ENCODE peak calls at places on chromosomes 13 and 19, in ten cellular contexts. One of them, this sample, is unnamed.

GRCh38 chr13:110140099-110140498 is 166.9 kb downstream of the COL4A1 start:
- DNase-seq in HEK293T: no peak
- DNase-seq in cardiac fibroblast: no peak
- DNase-seq in stimulated activated CD4-positive, alpha-beta T cell treated with anti-CD3 and anti-CD28 coated beads, Interleukin-1b, Interleukin-23, amount 100 ng/mL, for 24 hours: no peak
- DNase-seq in stromal cell of bone marrow: no peak
- DNase-seq in A673: no peak
- DNase-seq in hippocampal formation: no peak
- DNase-seq in uterus: no peak
- DNase-seq in stomach: no peak
- DNase-seq in Ammon's horn: no peak
- DNase-seq in this sample: no peak

GRCh38 chr19:279656-280055 is 11.5 kb downstream of the PLPP2 start:
- DNase-seq in HEK293T: no peak
- DNase-seq in cardiac fibroblast: no peak
- DNase-seq in stimulated activated CD4-positive, alpha-beta T cell treated with anti-CD3 and anti-CD28 coated beads, Interleukin-1b, Interleukin-23, amount 100 ng/mL, for 24 hours: no peak
- DNase-seq in stromal cell of bone marrow: no peak
- DNase-seq in A673: no peak
- DNase-seq in hippocampal formation: no peak
- DNase-seq in uterus: no peak
- DNase-seq in stomach: no peak
- DNase-seq in Ammon's horn: no peak
- DNase-seq in this sample: no peak

GRCh38 chr13:73598021-73598712 is 536.0 kb downstream of the KLF12 start:
- DNase-seq in HEK293T: no peak
- DNase-seq in cardiac fibroblast: peak; percentile 7
- DNase-seq in stimulated activated CD4-positive, alpha-beta T cell treated with anti-CD3 and anti-CD28 coated beads, Interleukin-1b, Interleukin-23, amount 100 ng/mL, for 24 hours: no peak
- DNase-seq in stromal cell of bone marrow: no peak
- DNase-seq in A673: no peak
- DNase-seq in hippocampal formation: no peak
- DNase-seq in uterus: no peak
- DNase-seq in stomach: no peak
- DNase-seq in Ammon's horn: no peak
- DNase-seq in this sample: peak; percentile 41

GRCh38 chr19:15129856-15130580 is 22.8 kb downstream of the SYDE1 start:
- DNase-seq in HEK293T: no peak
- DNase-seq in cardiac fibroblast: no peak
- DNase-seq in stimulated activated CD4-positive, alpha-beta T cell treated with anti-CD3 and anti-CD28 coated beads, Interleukin-1b, Interleukin-23, amount 100 ng/mL, for 24 hours: peak; percentile 13
- DNase-seq in stromal cell of bone marrow: no peak
- DNase-seq in A673: no peak
- DNase-seq in hippocampal formation: no peak
- DNase-seq in uterus: no peak
- DNase-seq in stomach: no peak
- DNase-seq in Ammon's horn: no peak
- DNase-seq in this sample: no peak

GRCh38 chr13:24274452-24274971 is 34.9 kb upstream of the C1QTNF9 start:
- DNase-seq in HEK293T: no peak
- DNase-seq in cardiac fibroblast: peak; percentile 38
- DNase-seq in stimulated activated CD4-positive, alpha-beta T cell treated with anti-CD3 and anti-CD28 coated beads, Interleukin-1b, Interleukin-23, amount 100 ng/mL, for 24 hours: peak; percentile 51
- DNase-seq in stromal cell of bone marrow: no peak
- DNase-seq in A673: peak; percentile 54
- DNase-seq in hippocampal formation: no peak
- DNase-seq in uterus: no peak
- DNase-seq in stomach: peak; percentile 40
- DNase-seq in Ammon's horn: peak; percentile 69
- DNase-seq in this sample: no peak

GRCh38 chr13:23510979-23511735 is 59.1 kb upstream of the TNFRSF19 start:
- DNase-seq in HEK293T: peak; percentile 11
- DNase-seq in cardiac fibroblast: peak; percentile 43
- DNase-seq in stimulated activated CD4-positive, alpha-beta T cell treated with anti-CD3 and anti-CD28 coated beads, Interleukin-1b, Interleukin-23, amount 100 ng/mL, for 24 hours: no peak
- DNase-seq in stromal cell of bone marrow: no peak
- DNase-seq in A673: peak; percentile 51
- DNase-seq in hippocampal formation: no peak
- DNase-seq in uterus: no peak
- DNase-seq in stomach: no peak
- DNase-seq in Ammon's horn: peak; percentile 9
- DNase-seq in this sample: peak; percentile 52

GRCh38 chr13:80469841-80470378 is 129.0 kb upstream of the SPRY2 start:
- DNase-seq in HEK293T: no peak
- DNase-seq in cardiac fibroblast: peak; percentile 97
- DNase-seq in stimulated activated CD4-positive, alpha-beta T cell treated with anti-CD3 and anti-CD28 coated beads, Interleukin-1b, Interleukin-23, amount 100 ng/mL, for 24 hours: no peak
- DNase-seq in stromal cell of bone marrow: peak; percentile 57
- DNase-seq in A673: peak; percentile 71
- DNase-seq in hippocampal formation: peak; percentile 25
- DNase-seq in uterus: peak; percentile 86
- DNase-seq in stomach: no peak
- DNase-seq in Ammon's horn: peak; percentile 24
- DNase-seq in this sample: peak; percentile 65

GRCh38 chr13:89733686-89734085 is 1613.8 kb upstream of the MIR17HG start:
- DNase-seq in HEK293T: no peak
- DNase-seq in cardiac fibroblast: no peak
- DNase-seq in stimulated activated CD4-positive, alpha-beta T cell treated with anti-CD3 and anti-CD28 coated beads, Interleukin-1b, Interleukin-23, amount 100 ng/mL, for 24 hours: no peak
- DNase-seq in stromal cell of bone marrow: no peak
- DNase-seq in A673: no peak
- DNase-seq in hippocampal formation: no peak
- DNase-seq in uterus: no peak
- DNase-seq in stomach: no peak
- DNase-seq in Ammon's horn: no peak
- DNase-seq in this sample: no peak

GRCh38 chr13:79522583-79522982 is 41.6 kb downstream of the NDFIP2 start:
- DNase-seq in HEK293T: no peak
- DNase-seq in cardiac fibroblast: peak; percentile 59
- DNase-seq in stimulated activated CD4-positive, alpha-beta T cell treated with anti-CD3 and anti-CD28 coated beads, Interleukin-1b, Interleukin-23, amount 100 ng/mL, for 24 hours: no peak
- DNase-seq in stromal cell of bone marrow: peak; percentile 48
- DNase-seq in A673: no peak
- DNase-seq in hippocampal formation: no peak
- DNase-seq in uterus: no peak
- DNase-seq in stomach: no peak
- DNase-seq in Ammon's horn: no peak
- DNase-seq in this sample: no peak

GRCh38 chr13:103299079-103299478 is 232.9 kb upstream of the SLC10A2 start:
- DNase-seq in HEK293T: no peak
- DNase-seq in cardiac fibroblast: no peak
- DNase-seq in stimulated activated CD4-positive, alpha-beta T cell treated with anti-CD3 and anti-CD28 coated beads, Interleukin-1b, Interleukin-23, amount 100 ng/mL, for 24 hours: no peak
- DNase-seq in stromal cell of bone marrow: no peak
- DNase-seq in A673: no peak
- DNase-seq in hippocampal formation: no peak
- DNase-seq in uterus: no peak
- DNase-seq in stomach: no peak
- DNase-seq in Ammon's horn: no peak
- DNase-seq in this sample: no peak

GRCh38 chr13:45464141-45464686 is 525 bp upstream of the COG3 start:
- DNase-seq in HEK293T: no peak
- DNase-seq in cardiac fibroblast: no peak
- DNase-seq in stimulated activated CD4-positive, alpha-beta T cell treated with anti-CD3 and anti-CD28 coated beads, Interleukin-1b, Interleukin-23, amount 100 ng/mL, for 24 hours: no peak
- DNase-seq in stromal cell of bone marrow: no peak
- DNase-seq in A673: no peak
- DNase-seq in hippocampal formation: no peak
- DNase-seq in uterus: peak; percentile 19
- DNase-seq in stomach: no peak
- DNase-seq in Ammon's horn: no peak
- DNase-seq in this sample: no peak

GRCh38 chr19:7904074-7905020 is 670 bp downstream of the MAP2K7 start:
- DNase-seq in HEK293T: no peak
- DNase-seq in cardiac fibroblast: no peak
- DNase-seq in stimulated activated CD4-positive, alpha-beta T cell treated with anti-CD3 and anti-CD28 coated beads, Interleukin-1b, Interleukin-23, amount 100 ng/mL, for 24 hours: no peak
- DNase-seq in stromal cell of bone marrow: no peak
- DNase-seq in A673: no peak
- DNase-seq in hippocampal formation: no peak
- DNase-seq in uterus: peak; percentile 58
- DNase-seq in stomach: no peak
- DNase-seq in Ammon's horn: no peak
- DNase-seq in this sample: no peak

GRCh38 chr19:34667349-34668076 is 9.4 kb downstream of the SCGB2B2 start:
- DNase-seq in HEK293T: no peak
- DNase-seq in cardiac fibroblast: peak; percentile 24
- DNase-seq in stimulated activated CD4-positive, alpha-beta T cell treated with anti-CD3 and anti-CD28 coated beads, Interleukin-1b, Interleukin-23, amount 100 ng/mL, for 24 hours: no peak
- DNase-seq in stromal cell of bone marrow: no peak
- DNase-seq in A673: peak; percentile 16
- DNase-seq in hippocampal formation: no peak
- DNase-seq in uterus: no peak
- DNase-seq in stomach: no peak
- DNase-seq in Ammon's horn: no peak
- DNase-seq in this sample: no peak

GRCh38 chr13:45623516-45624090 is 8.1 kb upstream of the ERICH6B start:
- DNase-seq in HEK293T: peak; percentile 53
- DNase-seq in cardiac fibroblast: peak; percentile 21
- DNase-seq in stimulated activated CD4-positive, alpha-beta T cell treated with anti-CD3 and anti-CD28 coated beads, Interleukin-1b, Interleukin-23, amount 100 ng/mL, for 24 hours: no peak
- DNase-seq in stromal cell of bone marrow: no peak
- DNase-seq in A673: peak; percentile 57
- DNase-seq in hippocampal formation: no peak
- DNase-seq in uterus: no peak
- DNase-seq in stomach: no peak
- DNase-seq in Ammon's horn: no peak
- DNase-seq in this sample: peak; percentile 10

GRCh38 chr19:38452430-38453366 is 19.2 kb downstream of the RYR1 start:
- DNase-seq in HEK293T: peak; percentile 96
- DNase-seq in cardiac fibroblast: no peak
- DNase-seq in stimulated activated CD4-positive, alpha-beta T cell treated with anti-CD3 and anti-CD28 coated beads, Interleukin-1b, Interleukin-23, amount 100 ng/mL, for 24 hours: no peak
- DNase-seq in stromal cell of bone marrow: no peak
- DNase-seq in A673: peak; percentile 38
- DNase-seq in hippocampal formation: no peak
- DNase-seq in uterus: no peak
- DNase-seq in stomach: no peak
- DNase-seq in Ammon's horn: no peak
- DNase-seq in this sample: no peak

GRCh38 chr13:33678906-33679657 is 138.9 kb upstream of the RFC3 start:
- DNase-seq in HEK293T: no peak
- DNase-seq in cardiac fibroblast: peak; percentile 87
- DNase-seq in stimulated activated CD4-positive, alpha-beta T cell treated with anti-CD3 and anti-CD28 coated beads, Interleukin-1b, Interleukin-23, amount 100 ng/mL, for 24 hours: peak; percentile 69
- DNase-seq in stromal cell of bone marrow: no peak
- DNase-seq in A673: no peak
- DNase-seq in hippocampal formation: peak; percentile 12
- DNase-seq in uterus: peak; percentile 39
- DNase-seq in stomach: peak; percentile 83
- DNase-seq in Ammon's horn: peak; percentile 36
- DNase-seq in this sample: no peak

GRCh38 chr13:113748101-113748861 is 10.7 kb upstream of the TMEM255B start:
- DNase-seq in HEK293T: no peak
- DNase-seq in cardiac fibroblast: no peak
- DNase-seq in stimulated activated CD4-positive, alpha-beta T cell treated with anti-CD3 and anti-CD28 coated beads, Interleukin-1b, Interleukin-23, amount 100 ng/mL, for 24 hours: no peak
- DNase-seq in stromal cell of bone marrow: no peak
- DNase-seq in A673: no peak
- DNase-seq in hippocampal formation: no peak
- DNase-seq in uterus: no peak
- DNase-seq in stomach: no peak
- DNase-seq in Ammon's horn: no peak
- DNase-seq in this sample: no peak

GRCh38 chr13:25803626-25804025 is 248.2 kb downstream of the SHISA2 start:
- DNase-seq in HEK293T: no peak
- DNase-seq in cardiac fibroblast: no peak
- DNase-seq in stimulated activated CD4-positive, alpha-beta T cell treated with anti-CD3 and anti-CD28 coated beads, Interleukin-1b, Interleukin-23, amount 100 ng/mL, for 24 hours: no peak
- DNase-seq in stromal cell of bone marrow: no peak
- DNase-seq in A673: no peak
- DNase-seq in hippocampal formation: no peak
- DNase-seq in uterus: no peak
- DNase-seq in stomach: no peak
- DNase-seq in Ammon's horn: no peak
- DNase-seq in this sample: no peak

GRCh38 chr13:21579754-21580316 is 24.1 kb downstream of the MICU2 start:
- DNase-seq in HEK293T: no peak
- DNase-seq in cardiac fibroblast: no peak
- DNase-seq in stimulated activated CD4-positive, alpha-beta T cell treated with anti-CD3 and anti-CD28 coated beads, Interleukin-1b, Interleukin-23, amount 100 ng/mL, for 24 hours: no peak
- DNase-seq in stromal cell of bone marrow: no peak
- DNase-seq in A673: no peak
- DNase-seq in hippocampal formation: no peak
- DNase-seq in uterus: no peak
- DNase-seq in stomach: no peak
- DNase-seq in Ammon's horn: no peak
- DNase-seq in this sample: no peak

GRCh38 chr19:49502866-49503581 is 6.8 kb downstream of the RPS11 start:
- DNase-seq in HEK293T: peak; percentile 52
- DNase-seq in cardiac fibroblast: peak; percentile 97
- DNase-seq in stimulated activated CD4-positive, alpha-beta T cell treated with anti-CD3 and anti-CD28 coated beads, Interleukin-1b, Interleukin-23, amount 100 ng/mL, for 24 hours: no peak
- DNase-seq in stromal cell of bone marrow: peak; percentile 78
- DNase-seq in A673: peak; percentile 90
- DNase-seq in hippocampal formation: no peak
- DNase-seq in uterus: peak; percentile 64
- DNase-seq in stomach: peak; percentile 51
- DNase-seq in Ammon's horn: peak; percentile 51
- DNase-seq in this sample: peak; percentile 73

GRCh38 chr13:84867246-84867645 is 932.0 kb downstream of the SLITRK6 start:
- DNase-seq in HEK293T: no peak
- DNase-seq in cardiac fibroblast: no peak
- DNase-seq in stimulated activated CD4-positive, alpha-beta T cell treated with anti-CD3 and anti-CD28 coated beads, Interleukin-1b, Interleukin-23, amount 100 ng/mL, for 24 hours: no peak
- DNase-seq in stromal cell of bone marrow: no peak
- DNase-seq in A673: no peak
- DNase-seq in hippocampal formation: no peak
- DNase-seq in uterus: no peak
- DNase-seq in stomach: no peak
- DNase-seq in Ammon's horn: no peak
- DNase-seq in this sample: no peak

GRCh38 chr13:27466513-27466912 is 16.1 kb upstream of the MTIF3 start:
- DNase-seq in HEK293T: no peak
- DNase-seq in cardiac fibroblast: no peak
- DNase-seq in stimulated activated CD4-positive, alpha-beta T cell treated with anti-CD3 and anti-CD28 coated beads, Interleukin-1b, Interleukin-23, amount 100 ng/mL, for 24 hours: no peak
- DNase-seq in stromal cell of bone marrow: no peak
- DNase-seq in A673: no peak
- DNase-seq in hippocampal formation: no peak
- DNase-seq in uterus: no peak
- DNase-seq in stomach: no peak
- DNase-seq in Ammon's horn: peak; percentile 27
- DNase-seq in this sample: no peak

GRCh38 chr19:51784922-51785690 is 9.9 kb upstream of the FPR3 start:
- DNase-seq in HEK293T: no peak
- DNase-seq in cardiac fibroblast: peak; percentile 91
- DNase-seq in stimulated activated CD4-positive, alpha-beta T cell treated with anti-CD3 and anti-CD28 coated beads, Interleukin-1b, Interleukin-23, amount 100 ng/mL, for 24 hours: peak; percentile 37
- DNase-seq in stromal cell of bone marrow: peak; percentile 93
- DNase-seq in A673: peak; percentile 56
- DNase-seq in hippocampal formation: no peak
- DNase-seq in uterus: peak; percentile 43
- DNase-seq in stomach: no peak
- DNase-seq in Ammon's horn: peak; percentile 58
- DNase-seq in this sample: peak; percentile 87

GRCh38 chr19:752652-753517 is 2.0 kb downstream of the MISP start:
- DNase-seq in HEK293T: no peak
- DNase-seq in cardiac fibroblast: peak; percentile 85
- DNase-seq in stimulated activated CD4-positive, alpha-beta T cell treated with anti-CD3 and anti-CD28 coated beads, Interleukin-1b, Interleukin-23, amount 100 ng/mL, for 24 hours: no peak
- DNase-seq in stromal cell of bone marrow: peak; percentile 96
- DNase-seq in A673: peak; percentile 58
- DNase-seq in hippocampal formation: no peak
- DNase-seq in uterus: no peak
- DNase-seq in stomach: peak; percentile 85
- DNase-seq in Ammon's horn: peak; percentile 14
- DNase-seq in this sample: peak; percentile 43

This sample was measured in RKO.